ENCODE peak calls at places on chromosome 10, in seven cellular contexts. V is fibroblast of the aortic adventitia, W is ecto neural progenitor cell, G is HT1080, H is retina, I is left colon, B is PC-3. F is an unnamed sample.

GRCh38 chr10:5094265-5095205 is at the start of gene AKR1C3:
- DNase-seq in W (no peak), G (peak), B (peak), H (no peak), I (no peak), V (peak), F (peak)

GRCh38 chr10:34967411-34967880 is 122.7 kb downstream of the CUL2 start:
- DNase-seq in W (no peak), B (no peak), I (no peak), V (peak), G (no peak), H (peak), F (peak)

GRCh38 chr10:104122273-104123107 is 519 bp downstream of the SFR1 start:
- DNase-seq in W (no peak), V (no peak), G (no peak), H (no peak), B (no peak), I (no peak), F (no peak)

GRCh38 chr10:126839094-126839761 is 66.0 kb upstream of the DOCK1 start:
- DNase-seq in B (no peak), H (no peak), V (no peak), G (no peak), I (peak), W (no peak), F (no peak)

GRCh38 chr10:71368639-71369038 is 28.1 kb upstream of the CDH23 start:
- DNase-seq in V (no peak), W (no peak), B (peak), G (no peak), I (no peak), H (no peak), F (no peak)

GRCh38 chr10:42783181-42783549 is 570 bp downstream of the BMS1 start:
- DNase-seq in H (no peak), I (peak), V (peak), W (no peak), G (peak), B (peak), F (peak)

GRCh38 chr10:650691-651615 is 38.5 kb downstream of the DIP2C start:
- DNase-seq in B (no peak), H (no peak), V (no peak), W (no peak), I (no peak), G (no peak), F (no peak)

GRCh38 chr10:22325272-22325947 is 4.5 kb downstream of the BMI1 start:
- DNase-seq in W (peak), G (peak), V (peak), H (peak), B (peak), I (peak), F (peak)

GRCh38 chr10:116201670-116202430 is 71.2 kb downstream of the GFRA1 start:
- DNase-seq in V (no peak), G (no peak), B (no peak), I (no peak), W (no peak), H (no peak), F (no peak)

GRCh38 chr10:69337312-69338132 is 59.2 kb downstream of the HK1 start:
- DNase-seq in I (no peak), H (peak), B (no peak), G (no peak), V (peak), W (no peak), F (peak)

GRCh38 chr10:102505462-102506115 is 1.8 kb downstream of the SUFU start:
- DNase-seq in I (no peak), G (no peak), V (no peak), W (no peak), B (no peak), H (no peak), F (no peak)

GRCh38 chr10:5654218-5654755 is 12.1 kb downstream of the ASB13 start:
- DNase-seq in H (no peak), B (peak), W (no peak), V (no peak), I (peak), G (no peak), F (no peak)

GRCh38 chr10:97048649-97049427 is 136.9 kb downstream of the SLIT1 start:
- DNase-seq in W (no peak), G (no peak), V (no peak), H (no peak), B (no peak), I (no peak), F (no peak)

GRCh38 chr10:90602815-90603600 is 254.8 kb downstream of the HTR7 start:
- DNase-seq in V (peak), I (no peak), H (no peak), B (peak), W (no peak), G (peak), F (peak)

GRCh38 chr10:126135177-126135576 is 238.8 kb downstream of the FANK1 start:
- DNase-seq in H (no peak), B (peak), I (no peak), V (peak), W (no peak), G (no peak), F (no peak)

GRCh38 chr10:5283305-5284158 is 81.2 kb upstream of the UCN3 start:
- DNase-seq in V (peak), W (peak), H (peak), I (peak), G (peak), B (peak), F (peak)

F was measured in iris pigment epithelial cell.